ENCODE peak calls at places on chromosomes 16 and 17, in seven cellular contexts. F, K, N, P, Q, Y and X are unnamed samples.

GRCh38 chr17:8909621-8910292 is 42.3 kb upstream of the PIK3R6 start:
- ATAC-seq in F (peak), K (no peak), N (peak), P (no peak), Q (no peak), Y (no peak), X (no peak)

GRCh38 chr16:88610080-88610479 is 28.3 kb upstream of the IL17C start:
- ATAC-seq in F (no peak), K (no peak), N (no peak), P (no peak), Q (no peak), Y (no peak), X (no peak)

GRCh38 chr17:6683730-6684459 is 29.3 kb downstream of the SLC13A5 start:
- ATAC-seq in F (peak), K (no peak), N (no peak), P (no peak), Q (no peak), Y (no peak), X (no peak)

GRCh38 chr17:68060336-68060735 is 24.8 kb downstream of the KPNA2 start:
- ATAC-seq in F (no peak), K (no peak), N (no peak), P (no peak), Q (peak), Y (no peak), X (no peak)

GRCh38 chr17:57401556-57402488 is 145.5 kb downstream of the MSI2 start:
- ATAC-seq in F (no peak), K (no peak), N (no peak), P (no peak), Q (no peak), Y (no peak), X (no peak)

GRCh38 chr17:5391678-5392077 is 27.8 kb downstream of the NUP88 start:
- ATAC-seq in F (no peak), K (no peak), N (no peak), P (no peak), Q (no peak), Y (no peak), X (no peak)

GRCh38 chr16:87318158-87318644 is 1.0 kb upstream of the C16orf95 start:
- ATAC-seq in F (peak), K (no peak), N (peak), P (no peak), Q (no peak), Y (no peak), X (no peak)

GRCh38 chr16:49530396-49530795 is 156.8 kb downstream of the C16orf78 start:
- ATAC-seq in F (no peak), K (no peak), N (no peak), P (no peak), Q (no peak), Y (no peak), X (no peak)